ENCODE peak calls at places on chromosomes 12 and 14, in ten cellular contexts. Q is endodermal cell; F is body of pancreas; D is PC-9; H is A549; M is PC-3; G is CD8-positive, alpha-beta T cell; U is uterus; T is heart left ventricle; L is suprapubic skin. P is an unnamed sample. For H3K9me3 and H3K4me1, the result is how much of the 10 kb centered on the place peaks cover.

GRCh38 chr12:98416845-98417244 is 98.5 kb upstream of the TMPO start:
- DNase-seq in Q (no peak), F (no peak), D (no peak), H (peak), M (peak), G (no peak), U (no peak), T (no peak), L (no peak), P (no peak)

GRCh38 chr14:35034440-35034833 is 11.6 kb upstream of the FAM177A1 start:
- DNase-seq in Q (peak), F (no peak), D (no peak), H (peak), M (no peak), G (no peak), U (no peak), T (no peak), L (no peak), P (no peak)

GRCh38 chr14:77557391-77557790 is 58.8 kb upstream of the ISM2 start:
- DNase-seq in Q (no peak), F (no peak), D (no peak), H (no peak), M (no peak), G (no peak), U (no peak), T (no peak), L (no peak), P (no peak)

GRCh38 chr12:39816671-39817185 is 197.1 kb upstream of the ABCD2 start:
- DNase-seq in Q (no peak), F (no peak), D (no peak), H (no peak), M (no peak), G (no peak), U (no peak), T (no peak), L (no peak), P (no peak)

GRCh38 chr14:65961004-65961403 is 525.2 kb upstream of the CCDC196 start:
- DNase-seq in Q (peak), F (peak), D (peak), H (peak), M (peak), G (peak), U (no peak), T (peak), L (no peak), P (peak)

GRCh38 chr14:99273025-99273723 is 1.2 kb upstream of the BCL11B start:
- DNase-seq in Q (peak), F (no peak), D (no peak), H (peak), M (no peak), G (no peak), U (no peak), T (no peak), L (peak), P (no peak)

GRCh38 chr12:95411466-95411865 is 62.5 kb upstream of the METAP2 start:
- DNase-seq in Q (peak), F (no peak), D (no peak), H (no peak), M (no peak), G (no peak), U (no peak), T (no peak), L (peak), P (no peak)

GRCh38 chr12:85279449-85280137 is 427 bp upstream of the ALX1 start:
- DNase-seq in Q (peak), F (no peak), D (no peak), H (no peak), M (no peak), G (no peak), U (no peak), T (no peak), L (peak), P (peak)

GRCh38 chr14:74582910-74583581 is 29.0 kb downstream of the LTBP2 start:
- DNase-seq in Q (no peak), F (peak), D (peak), H (no peak), M (peak), G (no peak), U (no peak), T (peak), L (no peak), P (peak)

GRCh38 chr14:105080161-105080560 is 14.9 kb upstream of the GPR132 start:
- DNase-seq in Q (no peak), F (no peak), D (no peak), H (no peak), M (no peak), G (no peak), U (no peak), T (no peak), L (no peak), P (no peak)

GRCh38 chr14:91125271-91125661 is 11.4 kb downstream of the DGLUCY start:
- DNase-seq in Q (no peak), F (no peak), D (no peak), H (no peak), M (no peak), G (no peak), U (no peak), T (no peak), L (no peak), P (no peak)

GRCh38 chr14:21066882-21067502 is 3.1 kb upstream of the ARHGEF40 start:
- DNase-seq in Q (no peak), F (no peak), D (no peak), H (peak), M (peak), G (no peak), U (no peak), T (no peak), L (no peak), P (no peak)

GRCh38 chr12:111444706-111445310 is 39.1 kb downstream of the SH2B3 start:
- DNase-seq in Q (peak), F (peak), D (no peak), H (no peak), M (no peak), G (peak), U (peak), T (peak), L (peak), P (peak)

GRCh38 chr12:119198440-119198839 is 19.7 kb downstream of the HSPB8 start:
- DNase-seq in Q (no peak), F (no peak), D (no peak), H (no peak), M (no peak), G (no peak), U (no peak), T (no peak), L (no peak), P (no peak)

GRCh38 chr12:91215940-91216454 is 33.4 kb upstream of the DCN start:
- DNase-seq in Q (no peak), F (no peak), D (no peak), H (peak), M (no peak), G (no peak), U (no peak), T (peak), L (no peak), P (no peak)

GRCh38 chr12:104718581-104718980 is 239.5 kb downstream of the SLC41A2 start:
- DNase-seq in Q (no peak), F (no peak), D (no peak), H (no peak), M (no peak), G (no peak), U (no peak), T (no peak), L (no peak), P (no peak)

GRCh38 chr12:114004402-114004801 is 38.3 kb upstream of the RBM19 start:
- DNase-seq in Q (no peak), F (no peak), D (no peak), H (no peak), M (no peak), G (no peak), U (no peak), T (no peak), L (no peak), P (no peak)

GRCh38 chr12:75439930-75440329 is 40.6 kb upstream of the GLIPR1 start:
- DNase-seq in Q (no peak), F (no peak), D (no peak), H (no peak), M (no peak), G (no peak), U (no peak), T (no peak), L (no peak), P (no peak)

GRCh38 chr12:29073631-29074239 is 75.3 kb upstream of the FAR2 start:
- DNase-seq in Q (peak), F (no peak), D (peak), H (peak), M (peak), G (no peak), U (no peak), T (no peak), L (no peak), P (no peak)

GRCh38 chr12:1914116-1914911 is 4.1 kb downstream of the CACNA2D4 start:
- DNase-seq in Q (peak), F (peak), D (no peak), H (no peak), M (no peak), G (no peak), U (no peak), T (no peak), L (no peak), P (no peak)

GRCh38 chr12:44551631-44552030 is 324.5 kb downstream of the NELL2 start:
- DNase-seq in Q (no peak), F (no peak), D (no peak), H (no peak), M (no peak), G (no peak), U (no peak), T (no peak), L (no peak), P (no peak)

GRCh38 chr12:41521872-41522379 is 333.8 kb downstream of the PDZRN4 start:
- DNase-seq in Q (no peak), F (no peak), D (no peak), H (peak), M (peak), G (no peak), U (no peak), T (no peak), L (no peak), P (no peak)

GRCh38 chr12:94171595-94171930 is 23.2 kb downstream of the PLXNC1 start:
- DNase-seq in Q (no peak), F (no peak), D (no peak), H (no peak), M (no peak), G (no peak), U (no peak), T (no peak), L (no peak), P (no peak)

GRCh38 chr14:64500088-64500487 is 3.5 kb downstream of the ZBTB25 start:
- DNase-seq in Q (no peak), F (no peak), D (no peak), H (no peak), M (no peak), G (no peak), U (no peak), T (no peak), L (no peak), P (no peak)

GRCh38 chr12:120528861-120529525 is at the start of gene COQ5:
- DNase-seq in Q (peak), F (peak), D (peak), H (peak), M (peak), G (peak), U (peak), T (peak), L (peak), P (peak)

GRCh38 chr14:67532998-67533753 is at the start of gene PLEKHH1:
- DNase-seq in Q (peak), F (peak), D (peak), H (peak), M (peak), G (peak), U (peak), T (peak), L (no peak), P (peak)

GRCh38 chr14:58697927-58698641 is 60.3 kb downstream of the DACT1 start:
- DNase-seq in Q (no peak), F (no peak), D (no peak), H (no peak), M (peak), G (no peak), U (no peak), T (no peak), L (no peak), P (no peak)

GRCh38 chr12:71216725-71217579 is 59.2 kb upstream of the TSPAN8 start:
- DNase-seq in Q (peak), F (peak), D (peak), H (peak), M (peak), G (no peak), U (no peak), T (no peak), L (no peak), P (no peak)

GRCh38 chr12:56724660-56724988 is 475 bp downstream of the NACA start:
- DNase-seq in Q (no peak), F (peak), D (no peak), H (no peak), M (no peak), G (no peak), U (no peak), T (no peak), L (no peak), P (no peak)

GRCh38 chr12:116454950-116455447 is 104.2 kb upstream of the MAP1LC3B2 start:
- DNase-seq in Q (peak), F (no peak), D (peak), H (peak), M (peak), G (no peak), U (no peak), T (no peak), L (no peak), P (no peak)

GRCh38 chr14:61520546-61520945 is 174.8 kb upstream of the HIF1A start:
- DNase-seq in Q (no peak), F (no peak), D (no peak), H (no peak), M (no peak), G (no peak), U (no peak), T (no peak), L (no peak), P (no peak)

GRCh38 chr14:56199095-56199975 is 81.1 kb downstream of the PELI2 start:
- DNase-seq in Q (no peak), F (no peak), D (peak), H (peak), M (no peak), G (no peak), U (peak), T (peak), L (no peak), P (no peak)

GRCh38 chr14:56202256-56202655 is 84.0 kb downstream of the PELI2 start:
- DNase-seq in Q (no peak), F (no peak), D (no peak), H (no peak), M (no peak), G (no peak), U (no peak), T (no peak), L (no peak), P (no peak)

GRCh38 chr14:56198438-56198837 is 80.2 kb downstream of the PELI2 start:
- DNase-seq in Q (no peak), F (no peak), D (no peak), H (no peak), M (no peak), G (no peak), U (peak), T (no peak), L (no peak), P (no peak)

GRCh38 chr14:56197150-56197549 is 78.9 kb downstream of the PELI2 start:
- DNase-seq in Q (no peak), F (no peak), D (no peak), H (no peak), M (no peak), G (no peak), U (no peak), T (no peak), L (no peak), P (no peak)

DNA sequence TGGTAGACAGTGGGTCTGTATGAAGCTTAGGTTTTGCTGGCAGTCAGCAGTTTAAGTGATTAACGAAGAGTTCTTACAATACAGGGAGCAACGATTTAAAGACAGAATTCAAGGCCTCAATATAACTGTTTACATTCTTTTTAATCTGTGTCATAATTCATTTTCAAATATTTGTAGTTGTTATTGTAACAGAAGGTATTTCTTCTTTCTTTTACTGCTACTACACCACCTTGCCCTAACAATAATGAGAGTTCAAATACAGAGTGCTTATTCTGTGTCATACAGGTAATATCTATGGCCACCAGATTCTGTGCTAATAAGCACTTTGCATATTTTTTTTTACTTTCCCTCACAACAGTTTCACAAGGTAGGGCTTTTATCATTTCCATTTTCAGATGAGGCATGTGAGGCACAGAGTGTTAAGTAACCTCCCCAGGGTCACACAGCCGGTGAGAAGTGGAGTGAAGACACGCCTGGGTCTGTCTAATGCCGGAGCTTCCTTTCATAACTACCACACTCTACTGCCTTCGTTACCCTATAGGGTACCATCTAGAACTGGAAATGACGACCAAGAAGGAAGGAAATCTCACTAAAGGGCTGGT is 81.9 kb downstream of the PELI2 start:
- DNase-seq in Q (no peak), F (no peak), D (no peak), H (no peak), M (no peak), G (no peak), U (no peak), T (no peak), L (no peak), P (no peak)
- H3K27ac ChIP-seq in Q (no peak), F (peak), D (no peak), H (peak), M (no peak), G (no peak), U (peak), T (no peak), L (peak), P (peak)

DNA sequence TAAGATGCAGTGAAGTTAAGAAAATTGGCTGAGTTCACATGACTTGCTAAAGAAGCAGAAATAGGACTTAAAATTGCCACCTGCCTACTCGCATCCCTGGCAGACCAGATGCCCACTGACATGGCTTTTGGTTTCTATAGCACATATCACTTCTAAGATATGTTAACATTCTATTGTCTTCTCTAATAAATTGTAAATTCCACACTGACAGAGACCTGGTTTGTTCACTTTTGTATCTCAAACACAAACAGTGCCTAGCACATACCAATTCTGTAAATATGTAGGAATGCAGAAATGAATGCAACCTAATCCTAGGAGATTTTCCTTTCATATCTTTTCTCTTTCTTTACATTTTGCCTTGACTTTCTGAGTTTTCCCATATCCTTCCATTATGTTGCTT is 1047.6 kb downstream of the AACS start:
- DNase-seq in Q (no peak), F (no peak), D (no peak), H (no peak), M (no peak), G (no peak), U (no peak), T (no peak), L (no peak), P (no peak)
- H3K9me3 ChIP-seq in Q (under half), F (under half), D (under half), H (under half), M (under half), G (under half), U (under half), T (under half), L (under half), P (under half)

GRCh38 chr12:132056320-132056719 is 87.8 kb downstream of the DDX51 start:
- DNase-seq in Q (no peak), F (no peak), D (no peak), H (no peak), M (no peak), G (no peak), U (no peak), T (no peak), L (no peak), P (no peak)

GRCh38 chr12:132054983-132055382 is 89.1 kb downstream of the DDX51 start:
- DNase-seq in Q (no peak), F (no peak), D (no peak), H (no peak), M (no peak), G (no peak), U (no peak), T (no peak), L (no peak), P (no peak)

GRCh38 chr12:132057691-132058090 is 86.4 kb downstream of the DDX51 start:
- DNase-seq in Q (no peak), F (no peak), D (no peak), H (no peak), M (no peak), G (no peak), U (no peak), T (no peak), L (no peak), P (no peak)

GRCh38 chr12:132055535-132056096 is 88.5 kb downstream of the DDX51 start:
- DNase-seq in Q (no peak), F (no peak), D (no peak), H (no peak), M (no peak), G (no peak), U (no peak), T (no peak), L (no peak), P (no peak)

DNA sequence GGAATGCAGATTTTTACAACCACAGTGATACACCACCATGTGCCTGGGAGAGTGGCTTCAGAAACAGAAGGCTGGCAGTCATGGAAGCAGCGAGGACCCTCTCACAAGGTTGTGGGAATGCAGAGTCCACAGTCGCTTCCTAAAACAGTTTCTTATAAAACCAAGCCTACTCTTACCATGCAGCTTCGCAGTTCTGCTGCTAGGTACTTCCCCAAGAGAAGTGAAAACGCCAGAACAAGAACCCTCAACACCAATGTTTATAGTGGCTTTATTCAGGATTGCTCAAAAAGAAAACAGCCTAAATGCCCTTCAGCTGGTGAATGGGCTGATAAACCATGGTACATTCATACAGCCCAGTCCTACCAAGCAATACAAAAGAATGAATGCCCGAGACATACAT is 87.2 kb downstream of the DDX51 start:
- DNase-seq in Q (no peak), F (no peak), D (no peak), H (no peak), M (peak), G (no peak), U (no peak), T (no peak), L (no peak), P (no peak)
- H3K4me1 ChIP-seq in Q (under half), F (under half), D (under half), H (under half), M (under half), G (under half), U (under half), T (under half), L (under half), P (under half)

GRCh38 chr12:23889069-23889440 is 60.4 kb downstream of the SOX5 start:
- DNase-seq in Q (no peak), F (no peak), D (no peak), H (no peak), M (no peak), G (no peak), U (no peak), T (no peak), L (no peak), P (no peak)
- H3K27ac ChIP-seq in Q (peak), F (no peak), D (no peak), H (no peak), M (no peak), G (no peak), U (no peak), T (no peak), L (no peak), P (no peak)

GRCh38 chr12:128056299-128056885 is 210.6 kb upstream of the TMEM132C start:
- DNase-seq in Q (peak), F (no peak), D (no peak), H (no peak), M (no peak), G (no peak), U (no peak), T (no peak), L (peak), P (no peak)
- H3K9me3 ChIP-seq in Q (under half), F (under half), D (under half), H (under half), M (under half), G (under half), U (under half), T (under half), L (under half), P (under half)

DNA sequence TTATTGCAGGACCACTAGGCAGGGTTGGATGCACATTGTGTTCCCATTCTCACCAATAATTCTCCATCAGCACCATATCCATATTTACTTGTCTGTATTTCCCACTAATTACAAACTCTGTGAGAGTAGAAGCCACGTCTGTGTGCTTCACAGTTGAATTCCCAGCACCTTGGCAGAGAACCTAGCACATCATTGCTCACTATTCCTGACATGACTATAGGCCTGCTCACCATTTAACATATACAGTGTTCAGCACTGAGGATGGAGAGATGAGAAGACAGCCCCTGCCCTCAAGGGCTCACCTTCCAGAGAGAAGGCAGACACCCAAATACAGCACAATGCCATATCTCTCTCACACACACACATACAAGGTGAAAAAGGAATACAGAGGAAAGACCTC is 5.0 kb downstream of the DAD1 start:
- DNase-seq in Q (no peak), F (no peak), D (no peak), H (no peak), M (no peak), G (no peak), U (no peak), T (no peak), L (no peak), P (no peak)
- H3K4me1 ChIP-seq in Q (under half), F (half or more), D (under half), H (under half), M (under half), G (half or more), U (under half), T (half or more), L (under half), P (half or more)

P was measured in left ventricle myocardium inferior.